ENCODE peak calls at places on chromosomes 12 and 14, in six cellular contexts. One of them, this sample, is unnamed.
A peak's percentile ranks its signal among the peaks of the same experiment; 100 is the strongest.

GRCh38 chr12:104718581-104718980 is 239.5 kb downstream of the SLC41A2 start:
- DNase-seq in AG10803: peak; percentile 63
- DNase-seq in SW480: no peak
- DNase-seq in Right ventricle myocardium inferior: no peak
- DNase-seq in aorta: no peak
- DNase-seq in brain microvascular endothelial cell: no peak
- DNase-seq in this sample: no peak

GRCh38 chr12:116138380-116138779 is 139.1 kb downstream of the MED13L start:
- DNase-seq in Right ventricle myocardium inferior: no peak
- DNase-seq in AG10803: peak; percentile 77
- DNase-seq in SW480: no peak
- DNase-seq in brain microvascular endothelial cell: no peak
- DNase-seq in aorta: no peak
- DNase-seq in this sample: peak; percentile 55

GRCh38 chr14:22561661-22562579 is 27.1 kb downstream of the DAD1 start:
- DNase-seq in brain microvascular endothelial cell: no peak
- DNase-seq in AG10803: no peak
- DNase-seq in aorta: no peak
- DNase-seq in SW480: peak; percentile 70
- DNase-seq in Right ventricle myocardium inferior: no peak
- DNase-seq in this sample: no peak

GRCh38 chr12:53065975-53066593 is 13.1 kb downstream of the SPRYD3 start:
- DNase-seq in brain microvascular endothelial cell: no peak
- DNase-seq in SW480: peak; percentile 78
- DNase-seq in aorta: peak; percentile 93
- DNase-seq in Right ventricle myocardium inferior: peak; percentile 86
- DNase-seq in AG10803: peak; percentile 82
- DNase-seq in this sample: peak; percentile 63

GRCh38 chr12:114339626-114340025 is 66.3 kb downstream of the TBX5 start:
- DNase-seq in brain microvascular endothelial cell: no peak
- DNase-seq in aorta: no peak
- DNase-seq in AG10803: peak; percentile 82
- DNase-seq in SW480: no peak
- DNase-seq in Right ventricle myocardium inferior: no peak
- DNase-seq in this sample: no peak

GRCh38 chr12:52686756-52687487 is 6.7 kb upstream of the KRT1 start:
- DNase-seq in AG10803: no peak
- DNase-seq in SW480: peak; percentile 34
- DNase-seq in brain microvascular endothelial cell: no peak
- DNase-seq in aorta: no peak
- DNase-seq in Right ventricle myocardium inferior: no peak
- DNase-seq in this sample: no peak

GRCh38 chr14:21668377-21668776 is 5.2 kb downstream of the OR4E1 start:
- DNase-seq in SW480: no peak
- DNase-seq in Right ventricle myocardium inferior: no peak
- DNase-seq in brain microvascular endothelial cell: peak; percentile 76
- DNase-seq in AG10803: no peak
- DNase-seq in aorta: no peak
- DNase-seq in this sample: no peak

GRCh38 chr14:22901799-22902198 is 17.1 kb downstream of the RBM23 start:
- DNase-seq in Right ventricle myocardium inferior: no peak
- DNase-seq in AG10803: no peak
- DNase-seq in aorta: peak; percentile 50
- DNase-seq in brain microvascular endothelial cell: no peak
- DNase-seq in SW480: no peak
- DNase-seq in this sample: no peak